ENCODE peak calls at places on chromosomes 16 and 17, in six cellular contexts. W is A549, Z is spleen, G is mammary epithelial cell, N is fibroblast of pulmonary artery, R is OCI-LY7. F is an unnamed sample.

GRCh38 chr17:14070344-14071007 is 1.2 kb downstream of the COX10 start:
- DNase-seq in Z (no peak), N (no peak), W (no peak), G (no peak), R (no peak), F (no peak)

GRCh38 chr16:87725596-87726235 is 40.1 kb downstream of the KLHDC4 start:
- DNase-seq in Z (no peak), N (peak), R (no peak), W (peak), G (no peak), F (no peak)

GRCh38 chr17:49995055-49995738 is at the start of gene DLX3:
- DNase-seq in R (no peak), W (peak), G (peak), N (peak), Z (no peak), F (no peak)

GRCh38 chr17:41615454-41615853 is 2.9 kb upstream of the KRT16 start:
- DNase-seq in W (peak), N (no peak), Z (no peak), G (peak), R (no peak), F (no peak)

GRCh38 chr16:4936181-4936990 is 562 bp downstream of the PPL start:
- DNase-seq in G (peak), W (peak), Z (no peak), R (no peak), N (no peak), F (peak)

GRCh38 chr16:54584121-54584520 is 297.5 kb upstream of the IRX3 start:
- DNase-seq in N (no peak), Z (no peak), G (no peak), W (no peak), R (no peak), F (no peak)

GRCh38 chr16:86547286-86547685 is 7.7 kb downstream of the MTHFSD start:
- DNase-seq in W (no peak), G (no peak), R (no peak), N (no peak), Z (no peak), F (no peak)

GRCh38 chr16:5916711-5917191 is 819.2 kb upstream of the EEF2KMT start:
- DNase-seq in N (no peak), R (no peak), W (no peak), Z (no peak), G (peak), F (no peak)

GRCh38 chr17:29070795-29071194 is 27.9 kb downstream of the PIPOX start:
- DNase-seq in R (no peak), W (no peak), G (no peak), N (no peak), Z (no peak), F (no peak)

GRCh38 chr17:82065638-82066303 is at the start of gene DUS1L:
- DNase-seq in G (peak), N (peak), R (peak), Z (peak), W (peak), F (peak)

GRCh38 chr17:12024332-12024731 is 3.7 kb downstream of the MAP2K4 start:
- DNase-seq in G (peak), Z (no peak), W (peak), R (no peak), N (peak), F (no peak)

GRCh38 chr17:49574945-49575523 is 637 bp upstream of the NXPH3 start:
- DNase-seq in R (no peak), G (no peak), N (no peak), Z (no peak), W (no peak), F (no peak)

GRCh38 chr16:68091604-68092261 is 6.6 kb downstream of the NFATC3 start:
- DNase-seq in Z (no peak), G (peak), W (peak), N (peak), R (no peak), F (no peak)

GRCh38 chr17:67696853-67697505 is 20.8 kb upstream of the NOL11 start:
- DNase-seq in N (no peak), R (no peak), Z (no peak), W (no peak), G (no peak), F (no peak)

GRCh38 chr16:47228241-47228640 is 84.5 kb upstream of the NETO2 start:
- DNase-seq in G (no peak), N (no peak), R (no peak), Z (no peak), W (no peak), F (no peak)

GRCh38 chr17:5516060-5516792 is 29.9 kb downstream of the MIS12 start:
- DNase-seq in W (peak), G (peak), N (peak), R (no peak), Z (no peak), F (no peak)

GRCh38 chr17:9517396-9517795 is 58.2 kb downstream of the STX8 start:
- DNase-seq in W (no peak), R (no peak), Z (no peak), N (no peak), G (peak), F (no peak)

GRCh38 chr16:57299009-57299718 is 14.7 kb upstream of the PLLP start:
- DNase-seq in Z (peak), N (no peak), G (no peak), R (no peak), W (peak), F (no peak)

GRCh38 chr16:15610369-15610871 is 32.5 kb downstream of the MARF1 start:
- DNase-seq in N (no peak), Z (no peak), R (no peak), G (no peak), W (no peak), F (no peak)

GRCh38 chr17:75899353-75899752 is 2.6 kb upstream of the TRIM65 start:
- DNase-seq in W (no peak), Z (peak), G (no peak), R (no peak), N (no peak), F (no peak)

GRCh38 chr16:88977028-88977844 is at the start of gene CBFA2T3:
- DNase-seq in N (peak), Z (peak), W (no peak), G (no peak), R (peak), F (peak)

GRCh38 chr17:77097772-77098171 is 43.0 kb upstream of the SEC14L1 start:
- DNase-seq in Z (no peak), W (no peak), R (no peak), G (no peak), N (no peak), F (no peak)

GRCh38 chr17:20927586-20927985 is 115.2 kb downstream of the USP22 start:
- DNase-seq in N (no peak), Z (no peak), W (no peak), R (no peak), G (no peak), F (no peak)

GRCh38 chr17:77131919-77132318 is 8.8 kb upstream of the SEC14L1 start:
- DNase-seq in G (peak), R (no peak), Z (no peak), N (peak), W (no peak), F (no peak)

GRCh38 chr16:82322177-82322576 is 152.2 kb upstream of the MPHOSPH6 start:
- DNase-seq in Z (no peak), R (no peak), G (no peak), N (no peak), W (no peak), F (no peak)

GRCh38 chr17:41013606-41014005 is 4.7 kb upstream of the KRTAP3-1 start:
- DNase-seq in G (no peak), R (no peak), Z (no peak), N (no peak), W (no peak), F (no peak)

GRCh38 chr16:57134982-57135381 is 42.6 kb downstream of the CPNE2 start:
- DNase-seq in N (no peak), R (peak), Z (peak), W (no peak), G (no peak), F (no peak)

DNA sequence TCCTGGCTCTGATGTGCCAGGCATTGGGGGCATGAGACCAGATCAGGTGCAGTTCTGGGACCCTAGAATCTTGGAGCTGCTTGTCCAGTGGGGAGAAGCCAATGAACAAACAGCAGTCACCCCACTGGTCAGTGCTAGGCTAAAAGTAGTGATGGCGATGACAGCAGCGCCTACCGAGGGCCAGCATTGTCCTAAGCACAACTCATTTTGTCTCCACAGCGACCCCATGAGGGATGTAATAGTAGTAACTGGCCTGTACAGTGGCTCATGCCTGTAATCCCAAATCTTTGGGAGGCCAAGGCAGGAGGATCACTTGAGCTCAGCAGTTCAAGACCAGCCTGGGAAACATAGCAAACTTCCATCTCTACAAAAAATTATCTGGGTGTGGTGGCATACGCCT is 6.2 kb downstream of the SMCR8 start:
- DNase-seq in N (peak), R (no peak), G (no peak), W (peak), Z (peak), F (no peak)
- TF ChIP-seq CTCF in N (no peak), R (peak), G (no peak), W (no peak), Z (no peak), F (no peak)

GRCh38 chr16:74775255-74775654 is 635 bp upstream of the FA2H start:
- DNase-seq in G (no peak), R (no peak), N (no peak), W (no peak), Z (no peak), F (no peak)

GRCh38 chr16:74771656-74772315 is 2.8 kb downstream of the FA2H start:
- DNase-seq in G (no peak), R (peak), Z (no peak), W (no peak), N (no peak), F (peak)

GRCh38 chr16:74773431-74774222 is 993 bp downstream of the FA2H start:
- DNase-seq in N (no peak), W (no peak), Z (no peak), G (no peak), R (no peak), F (no peak)

GRCh38 chr16:74776926-74777325 is 2.3 kb upstream of the FA2H start:
- DNase-seq in G (no peak), Z (no peak), W (no peak), R (no peak), N (no peak), F (no peak)

GRCh38 chr16:74774223-74775139 is at the start of gene FA2H:
- DNase-seq in Z (peak), G (peak), W (peak), N (peak), R (peak), F (peak)
- TF ChIP-seq CTCF in Z (no peak), G (peak), W (peak), N (no peak), R (peak), F (peak)

DNA sequence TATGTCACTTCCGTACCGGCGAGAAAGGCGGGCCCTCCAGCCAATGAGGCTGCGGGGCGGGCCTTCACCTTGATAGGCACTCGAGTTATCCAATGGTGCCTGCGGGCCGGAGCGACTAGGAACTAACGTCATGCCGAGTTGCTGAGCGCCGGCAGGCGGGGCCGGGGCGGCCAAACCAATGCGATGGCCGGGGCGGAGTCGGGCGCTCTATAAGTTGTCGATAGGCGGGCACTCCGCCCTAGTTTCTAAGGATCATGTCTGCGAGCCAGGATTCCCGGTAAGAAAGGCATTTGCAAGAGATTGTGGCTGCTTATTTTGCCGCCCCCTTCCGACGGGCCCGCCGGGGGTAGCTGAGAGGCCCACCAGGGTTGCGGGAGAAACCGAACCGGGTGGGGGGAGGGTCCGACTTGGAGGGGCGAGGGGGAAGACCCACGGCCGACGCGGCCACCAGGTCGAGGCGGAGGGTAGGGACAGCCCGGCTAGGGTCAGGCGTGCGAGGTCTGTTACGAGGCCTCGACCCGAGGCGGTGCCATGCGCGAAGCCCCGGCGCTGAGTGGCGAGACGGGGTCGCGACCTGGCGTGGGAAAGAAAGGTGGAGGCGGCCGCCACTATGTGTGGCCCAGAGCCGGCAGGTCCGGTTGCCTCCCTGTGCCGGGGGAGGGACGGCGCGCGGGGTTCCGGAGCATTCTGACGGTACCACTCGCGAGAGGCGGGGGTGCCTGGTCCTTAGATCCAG is 6.7 kb upstream of the CD68 start:
- DNase-seq in W (peak), Z (peak), G (peak), N (peak), R (peak), F (peak)
- TF ChIP-seq CTCF in W (no peak), Z (no peak), G (no peak), N (no peak), R (no peak), F (no peak)

GRCh38 chr17:47717261-47717697 is 15.8 kb upstream of the TBX21 start:
- DNase-seq in Z (peak), W (no peak), R (no peak), N (no peak), G (no peak), F (no peak)

GRCh38 chr17:47716381-47716780 is 16.7 kb upstream of the TBX21 start:
- DNase-seq in R (no peak), Z (no peak), G (no peak), N (no peak), W (no peak), F (no peak)

GRCh38 chr17:47713980-47714689 is 18.9 kb upstream of the TBX21 start:
- DNase-seq in G (no peak), Z (peak), R (no peak), W (no peak), N (no peak), F (no peak)

GRCh38 chr17:47715669-47716325 is 17.2 kb upstream of the TBX21 start:
- DNase-seq in N (no peak), G (no peak), W (no peak), R (no peak), Z (no peak), F (no peak)

DNA sequence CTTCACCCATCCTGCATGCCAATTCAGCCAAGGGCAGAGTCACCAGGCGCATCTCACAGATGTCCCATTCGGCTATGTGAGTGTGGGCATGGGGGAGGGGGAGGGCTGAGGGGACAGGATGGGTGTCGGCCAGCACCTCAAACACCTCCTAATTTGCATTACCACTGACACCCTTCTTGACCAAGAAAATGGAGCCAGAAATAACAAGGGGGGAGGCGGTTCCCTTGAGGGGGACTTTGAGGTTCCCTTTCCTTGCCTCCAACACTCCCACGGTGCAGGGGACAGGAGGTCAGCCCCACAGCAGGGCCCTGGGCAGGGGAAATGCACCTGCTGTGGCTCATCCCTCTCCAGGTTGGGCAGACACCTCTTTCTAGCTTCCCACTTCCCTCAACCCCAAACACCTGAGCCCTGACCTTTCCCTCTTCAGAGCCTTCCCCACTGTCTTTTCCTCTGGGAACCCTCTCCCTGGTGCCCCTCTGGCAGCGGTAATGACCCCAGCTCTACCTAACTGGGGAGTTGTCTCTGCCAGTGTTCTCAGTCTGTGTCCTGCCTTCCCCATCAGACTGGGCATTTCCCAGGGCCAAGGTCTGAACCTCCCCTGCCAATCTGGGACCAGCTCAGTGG is 18.2 kb upstream of the TBX21 start:
- DNase-seq in N (no peak), Z (peak), W (no peak), R (no peak), G (no peak), F (peak)
- TF ChIP-seq CTCF in N (no peak), Z (no peak), W (no peak), R (no peak), G (no peak), F (no peak)

GRCh38 chr16:29820271-29820701 is at the start of gene MVP:
- DNase-seq in Z (peak), R (peak), W (peak), N (peak), G (peak), F (peak)
- TF ChIP-seq CTCF in Z (no peak), R (no peak), W (no peak), N (no peak), G (no peak), F (no peak)

F was measured in GM13976.